ENCODE peak calls at places on chromosomes 16 and 17, in five cellular contexts. R is A549, V is stomach, E is sigmoid colon, K is tibial nerve. Z is an unnamed sample.

GRCh38 chr17:46163316-46163715 is 29.9 kb downstream of the KANSL1 start:
- DNase-seq in R (no peak), V (no peak), E (no peak), K (no peak), Z (no peak)

GRCh38 chr17:60573139-60573975 is 26.6 kb upstream of the PPM1D start:
- DNase-seq in R (no peak), V (no peak), E (peak; percentile 37), K (no peak), Z (no peak)

GRCh38 chr17:21288581-21289017 is 4.1 kb downstream of the MAP2K3 start:
- DNase-seq in R (no peak), V (no peak), E (no peak), K (no peak), Z (no peak)

GRCh38 chr16:19119564-19119963 is 5.8 kb downstream of the ITPRIPL2 start:
- DNase-seq in R (no peak), V (no peak), E (no peak), K (peak; percentile 14), Z (no peak)

GRCh38 chr17:58329035-58329807 is 626 bp upstream of the TSPOAP1 start:
- DNase-seq in R (no peak), V (peak; percentile 37), E (no peak), K (no peak), Z (no peak)

GRCh38 chr17:21251611-21252010 is 1.6 kb downstream of the NATD1 start:
- DNase-seq in R (no peak), V (no peak), E (no peak), K (no peak), Z (no peak)

GRCh38 chr17:58334661-58335060 is 6.1 kb upstream of the TSPOAP1 start:
- DNase-seq in R (no peak), V (no peak), E (peak; percentile 56), K (no peak), Z (no peak)

GRCh38 chr17:75900691-75901533 is 3.8 kb downstream of the MRPL38 start:
- DNase-seq in R (no peak), V (no peak), E (peak; percentile 55), K (no peak), Z (no peak)

GRCh38 chr16:88617268-88618031 is 20.9 kb upstream of the IL17C start:
- DNase-seq in R (no peak), V (no peak), E (no peak), K (no peak), Z (no peak)

GRCh38 chr16:89687092-89687940 is 827 bp downstream of the CDK10 start:
- DNase-seq in R (peak; percentile 67), V (peak; percentile 79), E (no peak), K (no peak), Z (no peak)

GRCh38 chr16:84137287-84137686 is 7.7 kb downstream of the HSDL1 start:
- DNase-seq in R (no peak), V (no peak), E (no peak), K (no peak), Z (no peak)

GRCh38 chr17:37818689-37819088 is 73.8 kb upstream of the HNF1B start:
- DNase-seq in R (no peak), V (peak; percentile 73), E (no peak), K (no peak), Z (no peak)

GRCh38 chr16:9846362-9847099 is 335.7 kb downstream of the GRIN2A start:
- DNase-seq in R (no peak), V (no peak), E (no peak), K (no peak), Z (peak; percentile 82)

GRCh38 chr17:31439716-31440115 is 48.2 kb downstream of the RAB11FIP4 start:
- DNase-seq in R (no peak), V (no peak), E (no peak), K (no peak), Z (no peak)

GRCh38 chr17:82351254-82351712 is 7.8 kb upstream of the TEX19 start:
- DNase-seq in R (no peak), V (no peak), E (no peak), K (no peak), Z (no peak)

GRCh38 chr17:80307994-80308671 is 47.5 kb downstream of the RNF213 start:
- DNase-seq in R (no peak), V (no peak), E (peak; percentile 50), K (no peak), Z (no peak)

GRCh38 chr16:12350945-12351344 is 374.4 kb downstream of the SNX29 start:
- DNase-seq in R (no peak), V (no peak), E (no peak), K (no peak), Z (no peak)

GRCh38 chr17:15457723-15458094 is 9.7 kb downstream of the CDRT4 start:
- DNase-seq in R (no peak), V (no peak), E (peak; percentile 84), K (peak; percentile 68), Z (no peak)

GRCh38 chr17:70552230-70552981 is 383.1 kb downstream of the KCNJ2 start:
- DNase-seq in R (peak; percentile 26), V (no peak), E (no peak), K (peak; percentile 35), Z (no peak)

GRCh38 chr16:64339052-64339770 is 782.7 kb downstream of the CDH11 start:
- DNase-seq in R (no peak), V (no peak), E (no peak), K (no peak), Z (no peak)

GRCh38 chr17:37082985-37083384 is 134.2 kb downstream of the AATF start:
- DNase-seq in R (no peak), V (no peak), E (no peak), K (no peak), Z (no peak)

GRCh38 chr17:42422412-42422957 is 571 bp downstream of the CAVIN1 start:
- DNase-seq in R (no peak), V (peak; percentile 27), E (peak; percentile 77), K (no peak), Z (no peak)

GRCh38 chr17:28242791-28243190 is 76.2 kb upstream of the TMEM97 start:
- DNase-seq in R (no peak), V (no peak), E (no peak), K (no peak), Z (no peak)

GRCh38 chr17:61833536-61834203 is 29.7 kb downstream of the BRIP1 start:
- DNase-seq in R (peak; percentile 40), V (no peak), E (no peak), K (no peak), Z (no peak)

GRCh38 chr17:78231991-78232759 is 744 bp downstream of the TMEM235 start:
- DNase-seq in R (no peak), V (no peak), E (no peak), K (no peak), Z (no peak)

GRCh38 chr17:1716912-1717695 is 6.9 kb upstream of the TLCD2 start:
- DNase-seq in R (peak; percentile 100), V (peak; percentile 93), E (peak; percentile 98), K (peak; percentile 93), Z (peak; percentile 99)

GRCh38 chr17:40958086-40958953 is 8.4 kb downstream of the KRT39 start:
- DNase-seq in R (no peak), V (peak; percentile 58), E (no peak), K (no peak), Z (no peak)
- TF ChIP-seq EP300 in R (no peak), V (no peak), E (no peak), K (no peak), Z (no peak)

GRCh38 chr16:48963901-48964615 is 317.6 kb downstream of the CBLN1 start:
- DNase-seq in R (no peak), V (no peak), E (no peak), K (no peak), Z (no peak)
- H3K4me1 ChIP-seq in R (peaks cover 18% of the 10 kb centered on the region), V (peaks cover 3% of the 10 kb centered on the region), E (peaks cover 33% of the 10 kb centered on the region), K (no peaks in the 10 kb centered on the region), Z (no peaks in the 10 kb centered on the region)

GRCh38 chr17:16972346-16972745 is 428 bp upstream of the TNFRSF13B start:
- DNase-seq in R (no peak), V (no peak), E (peak; percentile 29), K (no peak), Z (peak; percentile 42)

GRCh38 chr17:16971458-16972338 is at the start of gene TNFRSF13B:
- DNase-seq in R (no peak), V (no peak), E (peak; percentile 50), K (no peak), Z (peak; percentile 57)

GRCh38 chr17:16973760-16974540 is 2.0 kb upstream of the TNFRSF13B start:
- DNase-seq in R (no peak), V (no peak), E (no peak), K (no peak), Z (peak; percentile 60)

GRCh38 chr17:16968786-16969185 is 3.1 kb downstream of the TNFRSF13B start:
- DNase-seq in R (no peak), V (no peak), E (no peak), K (no peak), Z (no peak)

DNA sequence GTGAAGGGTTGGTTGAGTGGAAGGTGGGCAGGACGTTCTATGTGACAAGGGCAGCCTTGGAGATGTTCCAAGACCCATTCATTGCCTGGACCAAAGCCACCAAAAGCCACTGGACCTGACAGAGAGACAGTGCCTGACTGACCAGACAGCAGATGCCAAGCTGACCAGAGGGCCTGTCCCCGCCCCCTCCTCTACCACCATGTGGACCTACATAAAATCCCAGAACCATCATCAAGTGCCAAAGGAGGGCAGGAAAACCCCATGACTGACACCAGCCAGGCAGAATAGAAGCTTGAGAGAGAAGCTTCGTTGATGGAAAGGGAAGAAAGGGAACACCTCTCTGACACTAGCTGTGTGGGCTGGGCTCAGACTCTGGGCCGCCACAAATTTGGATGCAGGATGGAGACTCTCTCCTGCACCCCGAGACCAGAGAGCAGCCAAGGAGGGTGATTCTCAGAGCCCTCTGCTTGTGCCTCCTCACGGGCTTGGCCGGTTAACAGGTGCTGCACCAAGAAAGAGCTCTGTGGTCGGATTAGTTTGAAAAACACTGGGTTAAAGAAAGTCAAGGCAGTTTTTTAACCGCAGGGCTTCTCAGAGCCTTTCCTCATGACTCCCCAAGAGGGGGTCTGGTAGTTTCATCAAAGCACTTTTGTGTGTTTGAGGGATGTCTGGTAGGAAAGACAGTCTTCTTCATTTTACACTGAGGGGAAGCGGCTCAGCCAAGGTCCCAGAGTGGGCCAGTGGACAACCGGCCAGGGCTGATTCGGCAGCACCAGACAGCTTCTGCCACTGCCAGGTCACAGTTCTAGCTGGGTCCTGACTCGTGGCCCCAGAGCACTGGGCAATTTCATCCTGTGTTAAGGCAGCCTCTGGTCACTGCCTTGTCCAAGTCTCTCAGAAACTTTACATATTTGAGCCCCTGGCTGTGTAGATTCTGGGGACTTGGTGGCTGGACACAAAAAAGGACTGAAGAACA is 1.7 kb downstream of the TNFRSF13B start:
- DNase-seq in R (no peak), V (no peak), E (peak; percentile 47), K (no peak), Z (peak; percentile 70)
- TF ChIP-seq EP300 in R (no peak), V (no peak), E (no peak), K (no peak), Z (no peak)

GRCh38 chr16:72101195-72101594 is 7.5 kb downstream of the DHX38 start:
- DNase-seq in R (no peak), V (no peak), E (no peak), K (no peak), Z (no peak)
- H3K4me1 ChIP-seq in R (no peaks in the 10 kb centered on the region), V (no peaks in the 10 kb centered on the region), E (no peaks in the 10 kb centered on the region), K (no peaks in the 10 kb centered on the region), Z (peaks cover 1% of the 10 kb centered on the region)